ENCODE peak calls at places on chromosomes 5 and 9, in seven cellular contexts. One of them, this sample, is unnamed.
A peak's percentile ranks its signal among the peaks of the same experiment; 100 is the strongest.

GRCh38 chr5:58999804-59000595 is 417.1 kb downstream of the RAB3C start:
- DNase-seq in activated CD8-positive, alpha-beta memory T cell treated with anti-CD3 and anti-CD28 coated beads for 1 hour: no peak
- DNase-seq in NCI-H2171 treated with DMSO at 0.1 percent for 48 hours: peak; percentile 2
- DNase-seq in upper lobe of right lung: no peak
- DNase-seq in RWPE1: peak; percentile 12
- DNase-seq in Panc1: no peak
- DNase-seq in NCI-H69: peak; percentile 99
- DNase-seq in this sample: no peak

GRCh38 chr9:117030254-117030768 is 343.2 kb downstream of the TRIM32 start:
- DNase-seq in upper lobe of right lung: no peak
- DNase-seq in Panc1: no peak
- DNase-seq in NCI-H2171 treated with DMSO at 0.1 percent for 48 hours: no peak
- DNase-seq in RWPE1: no peak
- DNase-seq in NCI-H69: peak; percentile 31
- DNase-seq in activated CD8-positive, alpha-beta memory T cell treated with anti-CD3 and anti-CD28 coated beads for 1 hour: no peak
- DNase-seq in this sample: no peak

GRCh38 chr5:73903169-73903568 is 277.2 kb downstream of the ARHGEF28 start:
- DNase-seq in Panc1: no peak
- DNase-seq in NCI-H69: no peak
- DNase-seq in NCI-H2171 treated with DMSO at 0.1 percent for 48 hours: no peak
- DNase-seq in upper lobe of right lung: no peak
- DNase-seq in activated CD8-positive, alpha-beta memory T cell treated with anti-CD3 and anti-CD28 coated beads for 1 hour: no peak
- DNase-seq in RWPE1: no peak
- DNase-seq in this sample: no peak

GRCh38 chr5:181215997-181216982 is 6.8 kb upstream of the TRIM41 start:
- DNase-seq in Panc1: peak; percentile 80
- DNase-seq in NCI-H2171 treated with DMSO at 0.1 percent for 48 hours: no peak
- DNase-seq in activated CD8-positive, alpha-beta memory T cell treated with anti-CD3 and anti-CD28 coated beads for 1 hour: no peak
- DNase-seq in upper lobe of right lung: no peak
- DNase-seq in RWPE1: no peak
- DNase-seq in NCI-H69: no peak
- DNase-seq in this sample: no peak

GRCh38 chr5:61630908-61631307 is 298.9 kb downstream of the ZSWIM6 start:
- DNase-seq in Panc1: no peak
- DNase-seq in NCI-H69: no peak
- DNase-seq in RWPE1: no peak
- DNase-seq in activated CD8-positive, alpha-beta memory T cell treated with anti-CD3 and anti-CD28 coated beads for 1 hour: no peak
- DNase-seq in NCI-H2171 treated with DMSO at 0.1 percent for 48 hours: no peak
- DNase-seq in upper lobe of right lung: no peak
- DNase-seq in this sample: no peak

GRCh38 chr9:93642961-93643360 is 66.6 kb downstream of the PHF2 start:
- DNase-seq in activated CD8-positive, alpha-beta memory T cell treated with anti-CD3 and anti-CD28 coated beads for 1 hour: no peak
- DNase-seq in NCI-H69: no peak
- DNase-seq in NCI-H2171 treated with DMSO at 0.1 percent for 48 hours: no peak
- DNase-seq in upper lobe of right lung: peak; percentile 13
- DNase-seq in Panc1: no peak
- DNase-seq in RWPE1: peak; percentile 19
- DNase-seq in this sample: no peak

GRCh38 chr5:76546497-76547102 is 76.6 kb downstream of the F2RL2 start:
- DNase-seq in upper lobe of right lung: no peak
- DNase-seq in RWPE1: no peak
- DNase-seq in NCI-H2171 treated with DMSO at 0.1 percent for 48 hours: no peak
- DNase-seq in Panc1: no peak
- DNase-seq in NCI-H69: no peak
- DNase-seq in activated CD8-positive, alpha-beta memory T cell treated with anti-CD3 and anti-CD28 coated beads for 1 hour: no peak
- DNase-seq in this sample: no peak

GRCh38 chr5:36202521-36202961 is 39.2 kb downstream of the NADK2 start:
- DNase-seq in upper lobe of right lung: no peak
- DNase-seq in Panc1: no peak
- DNase-seq in NCI-H2171 treated with DMSO at 0.1 percent for 48 hours: peak; percentile 75
- DNase-seq in activated CD8-positive, alpha-beta memory T cell treated with anti-CD3 and anti-CD28 coated beads for 1 hour: no peak
- DNase-seq in NCI-H69: no peak
- DNase-seq in RWPE1: no peak
- DNase-seq in this sample: peak; percentile 80

GRCh38 chr5:78387468-78388153 is 27.2 kb downstream of the SCAMP1 start:
- DNase-seq in RWPE1: no peak
- DNase-seq in upper lobe of right lung: no peak
- DNase-seq in NCI-H2171 treated with DMSO at 0.1 percent for 48 hours: peak; percentile 44
- DNase-seq in activated CD8-positive, alpha-beta memory T cell treated with anti-CD3 and anti-CD28 coated beads for 1 hour: no peak
- DNase-seq in Panc1: no peak
- DNase-seq in NCI-H69: no peak
- DNase-seq in this sample: no peak

GRCh38 chr5:69276422-69277174 is 41.9 kb downstream of the CDK7 start:
- DNase-seq in activated CD8-positive, alpha-beta memory T cell treated with anti-CD3 and anti-CD28 coated beads for 1 hour: no peak
- DNase-seq in NCI-H69: no peak
- DNase-seq in Panc1: no peak
- DNase-seq in NCI-H2171 treated with DMSO at 0.1 percent for 48 hours: no peak
- DNase-seq in RWPE1: no peak
- DNase-seq in upper lobe of right lung: no peak
- DNase-seq in this sample: no peak

GRCh38 chr5:140108093-140109049 is 5.5 kb upstream of the PURA start:
- DNase-seq in NCI-H69: peak; percentile 65
- DNase-seq in upper lobe of right lung: peak; percentile 68
- DNase-seq in NCI-H2171 treated with DMSO at 0.1 percent for 48 hours: no peak
- DNase-seq in Panc1: no peak
- DNase-seq in activated CD8-positive, alpha-beta memory T cell treated with anti-CD3 and anti-CD28 coated beads for 1 hour: no peak
- DNase-seq in RWPE1: peak; percentile 53
- DNase-seq in this sample: no peak

GRCh38 chr9:135858491-135859185 is 48.7 kb downstream of the CAMSAP1 start:
- DNase-seq in upper lobe of right lung: no peak
- DNase-seq in NCI-H69: no peak
- DNase-seq in NCI-H2171 treated with DMSO at 0.1 percent for 48 hours: no peak
- DNase-seq in RWPE1: no peak
- DNase-seq in activated CD8-positive, alpha-beta memory T cell treated with anti-CD3 and anti-CD28 coated beads for 1 hour: no peak
- DNase-seq in Panc1: no peak
- DNase-seq in this sample: no peak

GRCh38 chr9:105244996-105245719 is 707 bp downstream of the SLC44A1 start:
- DNase-seq in Panc1: no peak
- DNase-seq in upper lobe of right lung: peak; percentile 89
- DNase-seq in activated CD8-positive, alpha-beta memory T cell treated with anti-CD3 and anti-CD28 coated beads for 1 hour: no peak
- DNase-seq in RWPE1: peak; percentile 80
- DNase-seq in NCI-H69: peak; percentile 94
- DNase-seq in NCI-H2171 treated with DMSO at 0.1 percent for 48 hours: peak; percentile 87
- DNase-seq in this sample: no peak

GRCh38 chr9:137426018-137426681 is 3.0 kb downstream of the NOXA1 start:
- DNase-seq in activated CD8-positive, alpha-beta memory T cell treated with anti-CD3 and anti-CD28 coated beads for 1 hour: no peak
- DNase-seq in upper lobe of right lung: peak; percentile 56
- DNase-seq in RWPE1: no peak
- DNase-seq in Panc1: no peak
- DNase-seq in NCI-H2171 treated with DMSO at 0.1 percent for 48 hours: no peak
- DNase-seq in NCI-H69: no peak
- DNase-seq in this sample: no peak

GRCh38 chr5:134128648-134128995 is 14.1 kb downstream of the TCF7 start:
- DNase-seq in upper lobe of right lung: no peak
- DNase-seq in NCI-H69: no peak
- DNase-seq in NCI-H2171 treated with DMSO at 0.1 percent for 48 hours: no peak
- DNase-seq in activated CD8-positive, alpha-beta memory T cell treated with anti-CD3 and anti-CD28 coated beads for 1 hour: no peak
- DNase-seq in RWPE1: no peak
- DNase-seq in Panc1: no peak
- DNase-seq in this sample: no peak

GRCh38 chr9:114280636-114281315 is 42.1 kb upstream of the ORM1 start:
- DNase-seq in NCI-H2171 treated with DMSO at 0.1 percent for 48 hours: no peak
- DNase-seq in activated CD8-positive, alpha-beta memory T cell treated with anti-CD3 and anti-CD28 coated beads for 1 hour: no peak
- DNase-seq in Panc1: no peak
- DNase-seq in upper lobe of right lung: no peak
- DNase-seq in RWPE1: no peak
- DNase-seq in NCI-H69: no peak
- DNase-seq in this sample: no peak

GRCh38 chr5:77133061-77133758 is 46.1 kb upstream of the ZBED3 start:
- DNase-seq in activated CD8-positive, alpha-beta memory T cell treated with anti-CD3 and anti-CD28 coated beads for 1 hour: no peak
- DNase-seq in Panc1: peak; percentile 92
- DNase-seq in NCI-H69: peak; percentile 62
- DNase-seq in upper lobe of right lung: no peak
- DNase-seq in RWPE1: peak; percentile 99
- DNase-seq in NCI-H2171 treated with DMSO at 0.1 percent for 48 hours: no peak
- DNase-seq in this sample: peak; percentile 86

GRCh38 chr9:102521097-102521755 is 473.9 kb upstream of the CYLC2 start:
- DNase-seq in upper lobe of right lung: no peak
- DNase-seq in Panc1: no peak
- DNase-seq in NCI-H2171 treated with DMSO at 0.1 percent for 48 hours: no peak
- DNase-seq in NCI-H69: peak; percentile 4
- DNase-seq in RWPE1: peak; percentile 10
- DNase-seq in activated CD8-positive, alpha-beta memory T cell treated with anti-CD3 and anti-CD28 coated beads for 1 hour: no peak
- DNase-seq in this sample: no peak

GRCh38 chr5:146825033-146825432 is 53.5 kb downstream of the PPP2R2B start:
- DNase-seq in NCI-H69: no peak
- DNase-seq in NCI-H2171 treated with DMSO at 0.1 percent for 48 hours: no peak
- DNase-seq in RWPE1: peak; percentile 16
- DNase-seq in Panc1: no peak
- DNase-seq in activated CD8-positive, alpha-beta memory T cell treated with anti-CD3 and anti-CD28 coated beads for 1 hour: no peak
- DNase-seq in upper lobe of right lung: no peak
- DNase-seq in this sample: no peak

GRCh38 chr5:111756701-111757581 is at the start of gene NREP:
- DNase-seq in NCI-H69: peak; percentile 98
- DNase-seq in upper lobe of right lung: peak; percentile 94
- DNase-seq in activated CD8-positive, alpha-beta memory T cell treated with anti-CD3 and anti-CD28 coated beads for 1 hour: peak; percentile 40
- DNase-seq in RWPE1: peak; percentile 93
- DNase-seq in NCI-H2171 treated with DMSO at 0.1 percent for 48 hours: peak; percentile 81
- DNase-seq in Panc1: peak; percentile 60
- DNase-seq in this sample: peak; percentile 91

GRCh38 chr9:1032181-1032580 is 18.0 kb upstream of the DMRT2 start:
- DNase-seq in activated CD8-positive, alpha-beta memory T cell treated with anti-CD3 and anti-CD28 coated beads for 1 hour: no peak
- DNase-seq in RWPE1: no peak
- DNase-seq in NCI-H2171 treated with DMSO at 0.1 percent for 48 hours: peak; percentile 61
- DNase-seq in NCI-H69: peak; percentile 26
- DNase-seq in upper lobe of right lung: no peak
- DNase-seq in Panc1: no peak
- DNase-seq in this sample: no peak

GRCh38 chr5:119315516-119315949 is 40.3 kb upstream of the TNFAIP8 start:
- DNase-seq in RWPE1: peak; percentile 67
- DNase-seq in upper lobe of right lung: no peak
- DNase-seq in NCI-H69: peak; percentile 92
- DNase-seq in activated CD8-positive, alpha-beta memory T cell treated with anti-CD3 and anti-CD28 coated beads for 1 hour: no peak
- DNase-seq in Panc1: no peak
- DNase-seq in NCI-H2171 treated with DMSO at 0.1 percent for 48 hours: peak; percentile 58
- DNase-seq in this sample: no peak

GRCh38 chr9:137348781-137349470 is 46.9 kb upstream of the NRARP start:
- DNase-seq in RWPE1: no peak
- DNase-seq in activated CD8-positive, alpha-beta memory T cell treated with anti-CD3 and anti-CD28 coated beads for 1 hour: no peak
- DNase-seq in NCI-H2171 treated with DMSO at 0.1 percent for 48 hours: no peak
- DNase-seq in upper lobe of right lung: no peak
- DNase-seq in Panc1: no peak
- DNase-seq in NCI-H69: no peak
- DNase-seq in this sample: no peak

GRCh38 chr5:146440870-146441495 is 6.2 kb upstream of the TCERG1 start:
- DNase-seq in NCI-H69: peak; percentile 21
- DNase-seq in activated CD8-positive, alpha-beta memory T cell treated with anti-CD3 and anti-CD28 coated beads for 1 hour: no peak
- DNase-seq in NCI-H2171 treated with DMSO at 0.1 percent for 48 hours: no peak
- DNase-seq in RWPE1: no peak
- DNase-seq in upper lobe of right lung: no peak
- DNase-seq in Panc1: no peak
- DNase-seq in this sample: no peak

GRCh38 chr9:92717201-92718085 is 47.2 kb downstream of the BICD2 start:
- DNase-seq in NCI-H2171 treated with DMSO at 0.1 percent for 48 hours: no peak
- DNase-seq in NCI-H69: no peak
- DNase-seq in Panc1: no peak
- DNase-seq in activated CD8-positive, alpha-beta memory T cell treated with anti-CD3 and anti-CD28 coated beads for 1 hour: no peak
- DNase-seq in upper lobe of right lung: no peak
- DNase-seq in RWPE1: no peak
- DNase-seq in this sample: no peak